ENCODE peak calls at places on chromosomes 13 and 19, in four cellular contexts. T, O, L and M are unnamed samples.

GRCh38 chr19:15147090-15147489 is 39.9 kb downstream of the SYDE1 start:
- DNase-seq in T (no peak), O (no peak), L (no peak), M (no peak)

GRCh38 chr19:45973564-45974338 is at the start of gene NOVA2:
- DNase-seq in T (peak), O (no peak), L (peak), M (peak)

GRCh38 chr13:110348309-110348625 is 41.2 kb downstream of the COL4A2 start:
- DNase-seq in T (no peak), O (no peak), L (no peak), M (no peak)

GRCh38 chr13:73767191-73767741 is 366.9 kb downstream of the KLF12 start:
- DNase-seq in T (peak), O (peak), L (no peak), M (no peak)

GRCh38 chr19:13160557-13160956 is 10.3 kb downstream of the IER2 start:
- DNase-seq in T (no peak), O (no peak), L (no peak), M (no peak)

GRCh38 chr13:53368948-53369347 is 340.3 kb downstream of the OLFM4 start:
- DNase-seq in T (no peak), O (no peak), L (no peak), M (no peak)

GRCh38 chr19:17553256-17553655 is 2.2 kb upstream of the COLGALT1 start:
- DNase-seq in T (no peak), O (no peak), L (no peak), M (peak)

GRCh38 chr13:99626461-99627082 is 125.3 kb downstream of the TM9SF2 start:
- DNase-seq in T (no peak), O (no peak), L (no peak), M (no peak)

GRCh38 chr13:45511310-45512147 is 46.8 kb downstream of the COG3 start:
- DNase-seq in T (no peak), O (peak), L (peak), M (peak)

GRCh38 chr13:32887617-32888016 is 128.6 kb upstream of the KL start:
- DNase-seq in T (no peak), O (no peak), L (no peak), M (peak)

GRCh38 chr13:108494991-108495661 is 134.3 kb upstream of the MYO16 start:
- DNase-seq in T (peak), O (no peak), L (no peak), M (no peak)

GRCh38 chr19:56837492-56837891 is 3.0 kb downstream of the PEG3 start:
- DNase-seq in T (no peak), O (peak), L (no peak), M (no peak)

GRCh38 chr13:67101730-67102467 is 128.2 kb downstream of the PCDH9 start:
- DNase-seq in T (no peak), O (no peak), L (no peak), M (no peak)

GRCh38 chr13:76016799-76017198 is 380.7 kb downstream of the LMO7 start:
- DNase-seq in T (peak), O (peak), L (peak), M (peak)
- TF ChIP-seq ELF4 in T (no peak), O (no peak), L (no peak), M (no peak)

GRCh38 chr19:289651-290538 is 1.3 kb downstream of the PLPP2 start:
- DNase-seq in T (peak), O (peak), L (no peak), M (peak)
- TF ChIP-seq ELF4 in T (no peak), O (no peak), L (no peak), M (no peak)

GRCh38 chr13:43298799-43299198 is 275.4 kb downstream of the DNAJC15 start:
- DNase-seq in T (no peak), O (no peak), L (no peak), M (no peak)
- TF ChIP-seq ELF4 in T (no peak), O (no peak), L (no peak), M (no peak)

GRCh38 chr19:49712397-49712859 is 21.5 kb downstream of the CPT1C start:
- DNase-seq in T (peak), O (peak), L (peak), M (peak)
- TF ChIP-seq ELF4 in T (no peak), O (no peak), L (no peak), M (peak)

DNA sequence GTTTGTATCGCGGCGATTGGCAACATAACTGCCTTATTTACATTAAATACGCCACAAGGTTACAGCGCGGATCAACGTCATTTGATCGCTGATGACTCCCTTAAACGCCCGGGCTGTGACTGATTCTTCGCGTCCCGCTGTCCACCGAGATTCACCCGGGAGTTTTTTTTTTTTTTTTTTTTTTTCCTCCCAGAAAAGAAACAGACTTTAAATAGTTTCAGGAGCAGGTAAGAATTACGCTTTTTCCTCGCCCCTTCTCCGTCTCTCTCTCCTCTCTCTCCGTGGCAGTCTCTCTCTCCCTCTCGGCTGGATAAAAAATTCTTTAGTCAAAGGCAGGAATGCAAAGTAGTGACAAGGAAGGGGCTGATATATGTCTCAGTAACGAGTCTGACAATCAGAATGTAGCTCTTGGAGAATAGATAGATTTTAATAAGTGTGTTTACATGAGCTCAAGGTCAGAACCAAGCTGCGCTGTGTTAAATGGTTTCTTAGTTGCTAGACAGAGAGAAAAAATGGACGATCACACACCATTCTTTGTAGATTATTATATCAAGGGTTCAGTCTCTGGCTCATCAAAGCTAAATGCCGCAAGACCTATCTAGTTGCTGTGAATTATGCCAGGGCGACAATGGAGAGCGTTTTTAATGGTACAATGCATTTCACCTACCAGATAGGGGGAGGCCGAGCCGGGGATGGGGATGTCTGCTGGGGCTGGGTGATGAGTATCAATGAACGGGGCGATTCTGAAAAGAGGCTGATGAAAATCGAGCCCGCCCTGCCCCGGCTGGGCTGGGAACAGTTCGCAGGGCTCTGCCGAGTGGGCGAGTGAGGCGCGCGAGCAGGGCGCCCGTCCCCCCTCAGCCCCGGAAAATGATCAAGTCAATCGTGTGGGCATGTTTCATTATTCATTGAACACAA is 147.2 kb upstream of the ZNF536 start:
- DNase-seq in T (no peak), O (no peak), L (peak), M (no peak)
- TF ChIP-seq ELF4 in T (no peak), O (no peak), L (no peak), M (no peak)